ENCODE peak calls at places on chromosomes 11 and 22, in four cellular contexts. O is HepG2, C is H1, H is K562. V is an unnamed sample.
A peak's percentile ranks its signal among the peaks of the same experiment; 100 is the strongest.

GRCh38 chr11:33606762-33607161 is 93.9 kb downstream of the C11orf91 start:
- DNase-seq in O (no peak), C (no peak), H (no peak), V (no peak)

GRCh38 chr22:23521442-23522113 is 58.5 kb downstream of the IGLL1 start:
- DNase-seq in O (peak; percentile 97), C (peak; percentile 44), H (peak; percentile 81), V (peak; percentile 11)

GRCh38 chr11:56659755-56660154 is 3.7 kb upstream of the OR5AR1 start:
- DNase-seq in O (no peak), C (peak; percentile 63), H (no peak), V (no peak)

GRCh38 chr22:39422101-39422500 is 22.5 kb downstream of the TAB1 start:
- DNase-seq in O (no peak), C (no peak), H (no peak), V (no peak)

GRCh38 chr22:32237905-32238304 is 17.2 kb downstream of the SLC5A4 start:
- DNase-seq in O (no peak), C (no peak), H (no peak), V (no peak)

GRCh38 chr11:68535098-68535497 is 74.5 kb downstream of the PPP6R3 start:
- DNase-seq in O (no peak), C (no peak), H (no peak), V (no peak)

GRCh38 chr22:35231585-35232084 is 25.7 kb upstream of the HMGXB4 start:
- DNase-seq in O (peak; percentile 75), C (peak; percentile 68), H (peak; percentile 89), V (peak; percentile 33)

GRCh38 chr11:61771995-61772455 is 19.6 kb downstream of the MYRF start:
- DNase-seq in O (no peak), C (no peak), H (no peak), V (no peak)

GRCh38 chr11:30210357-30210756 is 20.5 kb upstream of the FSHB start:
- DNase-seq in O (no peak), C (no peak), H (no peak), V (no peak)

GRCh38 chr22:50621948-50622722 is 5.8 kb downstream of the ARSA start:
- DNase-seq in O (no peak), C (no peak), H (no peak), V (peak; percentile 15)

GRCh38 chr11:2868604-2869526 is 16.7 kb downstream of the CDKN1C start:
- DNase-seq in O (no peak), C (no peak), H (no peak), V (no peak)

GRCh38 chr22:40666151-40666848 is 13.0 kb upstream of the MCHR1 start:
- DNase-seq in O (no peak), C (no peak), H (no peak), V (no peak)

GRCh38 chr11:65873280-65874156 is 918 bp upstream of the EFEMP2 start:
- DNase-seq in O (peak; percentile 80), C (peak; percentile 84), H (peak; percentile 92), V (peak; percentile 87)

GRCh38 chr22:44972363-44973083 is 37.3 kb downstream of the PHF21B start:
- DNase-seq in O (no peak), C (no peak), H (no peak), V (no peak)

GRCh38 chr11:122023614-122024250 is 92.3 kb downstream of the BLID start:
- DNase-seq in O (no peak), C (no peak), H (no peak), V (no peak)

GRCh38 chr11:76723142-76723541 is 52.6 kb upstream of the LRRC32 start:
- DNase-seq in O (no peak), C (no peak), H (peak; percentile 40), V (no peak)

GRCh38 chr22:22884888-22885840 is 2.5 kb upstream of the IGLL5 start:
- DNase-seq in O (no peak), C (no peak), H (no peak), V (no peak)

GRCh38 chr11:22666700-22667439 is 459 bp downstream of the GAS2 start:
- DNase-seq in O (peak; percentile 53), C (peak; percentile 19), H (no peak), V (no peak)

GRCh38 chr11:33930317-33931021 is 38.6 kb upstream of the LMO2 start:
- DNase-seq in O (no peak), C (no peak), H (no peak), V (no peak)

GRCh38 chr11:1296287-1296686 is 13.1 kb downstream of the TOLLIP start:
- DNase-seq in O (no peak), C (no peak), H (no peak), V (no peak)

GRCh38 chr11:12091957-12092558 is 18.3 kb upstream of the MICAL2 start:
- DNase-seq in O (peak; percentile 44), C (no peak), H (no peak), V (no peak)

GRCh38 chr11:96015911-96016565 is 92.1 kb upstream of the MTMR2 start:
- DNase-seq in O (peak; percentile 98), C (no peak), H (no peak), V (no peak)

GRCh38 chr11:71563401-71563800 is 2.0 kb upstream of the KRTAP5-10 start:
- DNase-seq in O (peak; percentile 58), C (peak; percentile 7), H (peak; percentile 65), V (no peak)

GRCh38 chr22:37472418-37473006 is 13.7 kb downstream of the MFNG start:
- DNase-seq in O (peak; percentile 46), C (no peak), H (peak; percentile 38), V (no peak)

GRCh38 chr11:61545921-61546320 is 35.0 kb downstream of the SYT7 start:
- DNase-seq in O (no peak), C (no peak), H (no peak), V (no peak)

GRCh38 chr22:41539146-41540005 is 4.9 kb downstream of the POLR3H start:
- DNase-seq in O (peak; percentile 47), C (no peak), H (no peak), V (no peak)

GRCh38 chr11:56887940-56888339 is 100.8 kb upstream of the OR5AK2 start:
- DNase-seq in O (no peak), C (no peak), H (no peak), V (no peak)

GRCh38 chr11:62444271-62444833 is 25.5 kb downstream of the SCGB1A1 start:
- DNase-seq in O (no peak), C (no peak), H (no peak), V (peak; percentile 16)

GRCh38 chr22:42396621-42397331 is 35.4 kb downstream of the NFAM1 start:
- DNase-seq in O (no peak), C (no peak), H (no peak), V (no peak)

GRCh38 chr22:38948181-38948940 is 9.0 kb upstream of the APOBEC3A start:
- DNase-seq in O (no peak), C (no peak), H (no peak), V (no peak)

GRCh38 chr11:133835258-133836075 is 9.8 kb downstream of the SPATA19 start:
- DNase-seq in O (peak; percentile 61), C (peak; percentile 68), H (peak; percentile 46), V (peak; percentile 23)

GRCh38 chr11:117875397-117876048 is 935 bp downstream of the FXYD6 start:
- DNase-seq in O (no peak), C (no peak), H (no peak), V (no peak)

GRCh38 chr11:102974552-102975280 is 19.2 kb upstream of the MMP13 start:
- DNase-seq in O (no peak), C (no peak), H (no peak), V (no peak)

GRCh38 chr11:14244926-14245325 is 114.1 kb downstream of the RRAS2 start:
- DNase-seq in O (no peak), C (no peak), H (no peak), V (no peak)

GRCh38 chr11:14242733-14243132 is 116.2 kb downstream of the RRAS2 start:
- DNase-seq in O (no peak), C (no peak), H (no peak), V (no peak)

GRCh38 chr11:14237333-14237988 is 121.5 kb downstream of the RRAS2 start:
- DNase-seq in O (no peak), C (no peak), H (no peak), V (peak; percentile 76)

GRCh38 chr11:14242198-14242597 is 116.8 kb downstream of the RRAS2 start:
- DNase-seq in O (no peak), C (no peak), H (no peak), V (no peak)
- TF ChIP-seq HDAC6 in O (no peak), C (no peak), H (no peak), V (no peak)

GRCh38 chr11:44877908-44878459 is 72.7 kb downstream of the TP53I11 start:
- DNase-seq in O (no peak), C (no peak), H (no peak), V (no peak)

GRCh38 chr11:44876923-44877322 is 73.8 kb downstream of the TP53I11 start:
- DNase-seq in O (no peak), C (no peak), H (no peak), V (no peak)

GRCh38 chr11:44875056-44875455 is 75.6 kb downstream of the TP53I11 start:
- DNase-seq in O (no peak), C (no peak), H (no peak), V (no peak)

GRCh38 chr11:44874284-44874683 is 76.4 kb downstream of the TP53I11 start:
- DNase-seq in O (no peak), C (no peak), H (no peak), V (no peak)

GRCh38 chr11:44876194-44876723 is 74.4 kb downstream of the TP53I11 start:
- DNase-seq in O (no peak), C (no peak), H (no peak), V (no peak)
- TF ChIP-seq HDAC6 in O (no peak), C (no peak), H (no peak), V (no peak)

GRCh38 chr11:72658989-72659640 is 15.1 kb downstream of the PDE2A start:
- DNase-seq in O (no peak), C (no peak), H (no peak), V (no peak)
- TF ChIP-seq HDAC6 in O (no peak), C (no peak), H (no peak), V (no peak)

GRCh38 chr11:45021001-45021400 is 70.3 kb upstream of the TP53I11 start:
- DNase-seq in O (no peak), C (no peak), H (no peak), V (no peak)

GRCh38 chr11:45024357-45024756 is 73.7 kb upstream of the TP53I11 start:
- DNase-seq in O (no peak), C (no peak), H (no peak), V (no peak)

GRCh38 chr11:45023065-45023365 is 72.3 kb upstream of the TP53I11 start:
- DNase-seq in O (no peak), C (no peak), H (no peak), V (no peak)

GRCh38 chr11:45022294-45023064 is 71.8 kb upstream of the TP53I11 start:
- DNase-seq in O (no peak), C (no peak), H (no peak), V (no peak)

GRCh38 chr11:45021692-45022130 is 71.0 kb upstream of the TP53I11 start:
- DNase-seq in O (no peak), C (no peak), H (no peak), V (no peak)
- TF ChIP-seq HDAC6 in O (no peak), C (no peak), H (no peak), V (no peak)